ENCODE peak calls at places on chromosomes 11 and 22, in ten cellular contexts. D is endothelial cell; U is kidney; O is activated T-cell treated with anti-CD3 and anti-CD28 coated beads, Interleukin-2, amount 50 U/mL, for 4 hours; A is activated CD4-positive, CD25-positive, alpha-beta regulatory T cell treated with anti-CD3 and anti-CD28 coated beads, Interleukin-2, amount 50 U/mL, for 72 hours; W is Peyer's patch; P is cardiac muscle cell; I is M059J; H is WERI-Rb-1; F is globus pallidus. T is an unnamed sample.

GRCh38 chr11:134663506-134664313 is 251.7 kb upstream of the B3GAT1 start:
- DNase-seq in D (no peak), U (no peak), O (no peak), A (no peak), W (no peak), P (no peak), I (no peak), H (no peak), F (no peak), T (no peak)

GRCh38 chr11:32231909-32232493 is 141.1 kb downstream of the RCN1 start:
- DNase-seq in D (peak), U (no peak), O (no peak), A (no peak), W (no peak), P (peak), I (peak), H (peak), F (no peak), T (no peak)

GRCh38 chr11:8838248-8838647 is 72.7 kb upstream of the AKIP1 start:
- DNase-seq in D (no peak), U (no peak), O (no peak), A (no peak), W (no peak), P (peak), I (peak), H (no peak), F (no peak), T (no peak)

GRCh38 chr11:34165786-34166557 is 60.5 kb downstream of the NAT10 start:
- DNase-seq in D (no peak), U (peak), O (no peak), A (no peak), W (no peak), P (no peak), I (peak), H (no peak), F (no peak), T (no peak)

GRCh38 chr11:44066732-44067131 is 662 bp downstream of the ACCS start:
- DNase-seq in D (no peak), U (no peak), O (no peak), A (no peak), W (peak), P (peak), I (peak), H (no peak), F (no peak), T (no peak)

GRCh38 chr11:132610216-132610615 is 922.1 kb downstream of the OPCML start:
- DNase-seq in D (no peak), U (no peak), O (no peak), A (no peak), W (no peak), P (peak), I (peak), H (no peak), F (no peak), T (no peak)

GRCh38 chr11:71252434-71252781 is at the start of gene SHANK2:
- DNase-seq in D (no peak), U (no peak), O (no peak), A (no peak), W (no peak), P (no peak), I (no peak), H (peak), F (no peak), T (no peak)

GRCh38 chr22:18136563-18137320 is 13.2 kb upstream of the USP18 start:
- DNase-seq in D (no peak), U (no peak), O (no peak), A (no peak), W (no peak), P (no peak), I (no peak), H (no peak), F (no peak), T (no peak)

GRCh38 chr11:12721816-12722604 is 47.8 kb downstream of the TEAD1 start:
- DNase-seq in D (no peak), U (no peak), O (no peak), A (no peak), W (no peak), P (no peak), I (no peak), H (no peak), F (no peak), T (no peak)

GRCh38 chr11:122663056-122663740 is 7.7 kb downstream of the UBASH3B start:
- DNase-seq in D (no peak), U (no peak), O (no peak), A (no peak), W (no peak), P (no peak), I (no peak), H (no peak), F (no peak), T (no peak)

GRCh38 chr11:123431619-123432018 is 1.6 kb downstream of the GRAMD1B start:
- DNase-seq in D (no peak), U (no peak), O (no peak), A (no peak), W (no peak), P (no peak), I (peak), H (no peak), F (no peak), T (no peak)

GRCh38 chr22:25987948-25988347 is 181.3 kb upstream of the SEZ6L start:
- DNase-seq in D (peak), U (no peak), O (no peak), A (no peak), W (no peak), P (no peak), I (no peak), H (no peak), F (no peak), T (no peak)

GRCh38 chr11:64771861-64772260 is 6.5 kb downstream of the SF1 start:
- DNase-seq in D (no peak), U (no peak), O (no peak), A (no peak), W (no peak), P (no peak), I (no peak), H (no peak), F (no peak), T (no peak)

GRCh38 chr11:20026629-20027545 is 133.4 kb downstream of the DBX1 start:
- DNase-seq in D (peak), U (peak), O (no peak), A (no peak), W (no peak), P (no peak), I (no peak), H (no peak), F (no peak), T (no peak)

T was measured in natural killer cell treated with Interleukin-12 subunit alpha and Interleukin-12 subunit beta and Interleukin-15 and Interleukin-18, amount 100 ng/mL, for 72 hours.